ENCODE peak calls at places on chromosomes 12 and 14, in seven cellular contexts. O is psoas muscle, W is esophagus muscularis mucosa, I is PC-9, Q is upper lobe of right lung, A is Panc1, N is brain microvascular endothelial cell. K is an unnamed sample.

GRCh38 chr12:101933866-101934514 is 56.6 kb downstream of the DRAM1 start:
- DNase-seq in O (peak), W (no peak), I (no peak), Q (no peak), A (no peak), N (no peak), K (no peak)

GRCh38 chr12:114026805-114027204 is 60.7 kb upstream of the RBM19 start:
- DNase-seq in O (no peak), W (no peak), I (no peak), Q (no peak), A (no peak), N (no peak), K (no peak)

GRCh38 chr14:35342160-35343010 is 50.2 kb downstream of the PSMA6 start:
- DNase-seq in O (peak), W (no peak), I (peak), Q (no peak), A (no peak), N (no peak), K (no peak)

GRCh38 chr14:103056322-103057027 is 874 bp downstream of the CDC42BPB start:
- DNase-seq in O (peak), W (no peak), I (peak), Q (peak), A (no peak), N (peak), K (no peak)

GRCh38 chr12:41932470-41932991 is 212.1 kb downstream of the GXYLT1 start:
- DNase-seq in O (peak), W (no peak), I (no peak), Q (peak), A (no peak), N (no peak), K (no peak)

GRCh38 chr12:72330291-72330690 is 58.1 kb downstream of the TRHDE start:
- DNase-seq in O (peak), W (no peak), I (no peak), Q (no peak), A (no peak), N (peak), K (no peak)

GRCh38 chr12:43407816-43408645 is 144.0 kb downstream of the ADAMTS20 start:
- DNase-seq in O (no peak), W (no peak), I (no peak), Q (no peak), A (no peak), N (peak), K (no peak)

GRCh38 chr12:48717252-48717695 is 767 bp upstream of the CCNT1 start:
- DNase-seq in O (no peak), W (no peak), I (no peak), Q (no peak), A (peak), N (no peak), K (peak)

GRCh38 chr12:75635606-75636444 is 124.4 kb upstream of the KRR1 start:
- DNase-seq in O (no peak), W (no peak), I (no peak), Q (no peak), A (no peak), N (peak), K (no peak)

GRCh38 chr12:129325566-129325965 is 472.3 kb downstream of the GLT1D1 start:
- DNase-seq in O (no peak), W (no peak), I (no peak), Q (no peak), A (no peak), N (no peak), K (no peak)

GRCh38 chr12:93886533-93887511 is 209.6 kb downstream of the CRADD start:
- DNase-seq in O (no peak), W (peak), I (no peak), Q (no peak), A (no peak), N (peak), K (no peak)

GRCh38 chr14:94025720-94026119 is 420 bp upstream of the OTUB2 start:
- DNase-seq in O (no peak), W (no peak), I (no peak), Q (no peak), A (no peak), N (no peak), K (no peak)

GRCh38 chr14:91841065-91841464 is 26.3 kb downstream of the TC2N start:
- DNase-seq in O (no peak), W (no peak), I (no peak), Q (no peak), A (no peak), N (no peak), K (no peak)

GRCh38 chr12:104796475-104796862 is 161.6 kb downstream of the SLC41A2 start:
- DNase-seq in O (no peak), W (no peak), I (no peak), Q (no peak), A (no peak), N (no peak), K (no peak)

GRCh38 chr12:7017870-7018349 is 366 bp downstream of the LPCAT3 start:
- DNase-seq in O (no peak), W (no peak), I (no peak), Q (no peak), A (no peak), N (peak), K (no peak)

GRCh38 chr12:130876297-130876696 is 4.4 kb downstream of the RAN start:
- DNase-seq in O (no peak), W (no peak), I (no peak), Q (no peak), A (no peak), N (no peak), K (no peak)

GRCh38 chr12:84502180-84502857 is 410.3 kb downstream of the SLC6A15 start:
- DNase-seq in O (no peak), W (no peak), I (peak), Q (no peak), A (no peak), N (no peak), K (no peak)

GRCh38 chr12:109394891-109395290 is 47.2 kb downstream of the MYO1H start:
- DNase-seq in O (no peak), W (no peak), I (no peak), Q (no peak), A (no peak), N (no peak), K (no peak)

GRCh38 chr12:116528067-116528466 is 31.1 kb upstream of the MAP1LC3B2 start:
- DNase-seq in O (no peak), W (no peak), I (peak), Q (no peak), A (no peak), N (no peak), K (no peak)

GRCh38 chr14:36988568-36988967 is 183.8 kb downstream of the SLC25A21 start:
- DNase-seq in O (no peak), W (no peak), I (no peak), Q (no peak), A (no peak), N (no peak), K (no peak)

GRCh38 chr14:23376477-23377200 is at the start of gene CMTM5:
- DNase-seq in O (no peak), W (no peak), I (no peak), Q (no peak), A (no peak), N (no peak), K (no peak)

GRCh38 chr12:128531153-128531552 is 264.2 kb downstream of the TMEM132C start:
- DNase-seq in O (no peak), W (no peak), I (no peak), Q (no peak), A (no peak), N (no peak), K (no peak)

GRCh38 chr12:121992059-121992879 is 29.4 kb upstream of the BCL7A start:
- DNase-seq in O (no peak), W (no peak), I (peak), Q (peak), A (peak), N (peak), K (peak)

GRCh38 chr12:107287436-107288413 is 194.4 kb upstream of the CRY1 start:
- DNase-seq in O (no peak), W (peak), I (no peak), Q (no peak), A (no peak), N (no peak), K (no peak)

GRCh38 chr12:127260959-127261358 is 1006.0 kb upstream of the TMEM132C start:
- DNase-seq in O (no peak), W (no peak), I (no peak), Q (no peak), A (no peak), N (no peak), K (no peak)

GRCh38 chr14:102094101-102094500 is 7.3 kb upstream of the HSP90AA1 start:
- DNase-seq in O (no peak), W (no peak), I (no peak), Q (no peak), A (no peak), N (no peak), K (no peak)

GRCh38 chr12:45214071-45214470 is 1.8 kb upstream of the ANO6 start:
- DNase-seq in O (no peak), W (no peak), I (no peak), Q (no peak), A (no peak), N (no peak), K (no peak)

DNA sequence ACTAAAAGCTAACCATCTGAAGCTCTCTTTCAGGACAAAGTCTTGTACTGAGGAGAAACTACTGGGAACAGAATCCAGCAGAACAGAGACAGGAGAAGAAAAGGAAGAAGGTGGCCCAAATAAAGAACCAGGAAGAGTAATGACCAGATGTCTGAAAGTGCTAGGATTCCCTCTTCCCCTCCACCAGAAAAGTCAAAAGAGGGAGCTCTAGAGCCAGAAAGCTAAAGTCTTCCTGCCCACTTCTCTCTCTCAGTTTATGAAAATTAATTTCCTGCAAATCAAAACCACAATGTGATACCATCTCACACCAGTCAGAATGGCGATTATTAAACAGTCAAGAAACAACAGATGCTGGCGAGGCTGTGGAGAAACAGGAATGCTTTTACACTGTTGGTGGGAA is 47.2 kb downstream of the SPPL3 start:
- DNase-seq in O (no peak), W (no peak), I (no peak), Q (no peak), A (no peak), N (no peak), K (no peak)
- H3K4me3 ChIP-seq in O (no peak), W (no peak), I (no peak), Q (no peak), A (no peak), N (no peak), K (no peak)

DNA sequence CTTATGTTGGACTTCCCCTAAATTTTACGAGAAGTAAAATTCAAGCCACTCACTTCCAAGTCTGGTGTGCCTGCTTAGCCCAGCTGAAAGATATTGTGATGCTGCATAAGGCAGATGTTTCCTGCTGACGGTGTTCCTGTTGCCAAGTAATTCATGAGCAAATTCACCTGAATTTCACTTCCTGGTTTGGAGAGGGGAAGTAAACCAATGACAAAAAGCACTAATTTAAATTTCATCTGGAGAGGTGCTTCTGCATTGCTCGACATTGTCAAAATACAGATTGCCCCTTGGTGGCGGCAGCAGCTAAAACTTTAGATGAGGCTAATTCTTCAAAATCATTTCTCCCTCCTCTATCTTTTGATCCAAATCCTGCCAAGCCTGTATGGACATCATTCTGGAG is 281.1 kb downstream of the AACS start:
- DNase-seq in O (no peak), W (no peak), I (no peak), Q (no peak), A (no peak), N (no peak), K (no peak)
- TF ChIP-seq CTCF in O (no peak), W (no peak), I (peak), Q (no peak), A (peak), N (no peak), K (no peak)

GRCh38 chr12:14959126-14959440 is 2.3 kb downstream of the ARHGDIB start:
- DNase-seq in O (no peak), W (no peak), I (no peak), Q (no peak), A (no peak), N (no peak), K (no peak)

GRCh38 chr12:14958361-14959125 is 2.9 kb downstream of the ARHGDIB start:
- DNase-seq in O (no peak), W (no peak), I (no peak), Q (no peak), A (no peak), N (no peak), K (no peak)

GRCh38 chr12:14960548-14961465 is 594 bp downstream of the ARHGDIB start:
- DNase-seq in O (no peak), W (no peak), I (peak), Q (peak), A (no peak), N (no peak), K (no peak)

GRCh38 chr12:14959463-14959862 is 1.9 kb downstream of the ARHGDIB start:
- DNase-seq in O (no peak), W (no peak), I (no peak), Q (no peak), A (no peak), N (no peak), K (no peak)

DNA sequence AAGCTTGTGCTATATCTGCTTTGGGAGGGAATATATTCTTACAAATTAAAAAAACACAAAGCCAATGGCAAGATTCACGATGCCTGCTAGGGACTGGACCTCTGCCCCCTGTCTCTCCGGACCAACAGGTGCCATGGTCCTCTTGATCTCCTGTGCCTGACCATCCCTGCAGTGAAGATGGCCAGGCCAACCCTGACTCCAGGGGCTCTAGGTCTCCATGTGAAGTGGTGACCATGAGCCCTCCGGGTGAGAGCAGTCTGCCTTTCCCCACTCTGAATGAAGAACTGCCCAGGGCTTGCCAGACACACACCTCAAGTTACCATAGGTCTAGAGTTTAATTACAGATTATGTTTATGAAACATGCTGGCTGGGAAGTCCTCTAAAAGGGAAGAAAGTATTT is 1.5 kb downstream of the ARHGDIB start:
- DNase-seq in O (no peak), W (no peak), I (no peak), Q (no peak), A (no peak), N (no peak), K (no peak)
- H3K4me3 ChIP-seq in O (peak), W (peak), I (peak), Q (peak), A (no peak), N (no peak), K (peak)

DNA sequence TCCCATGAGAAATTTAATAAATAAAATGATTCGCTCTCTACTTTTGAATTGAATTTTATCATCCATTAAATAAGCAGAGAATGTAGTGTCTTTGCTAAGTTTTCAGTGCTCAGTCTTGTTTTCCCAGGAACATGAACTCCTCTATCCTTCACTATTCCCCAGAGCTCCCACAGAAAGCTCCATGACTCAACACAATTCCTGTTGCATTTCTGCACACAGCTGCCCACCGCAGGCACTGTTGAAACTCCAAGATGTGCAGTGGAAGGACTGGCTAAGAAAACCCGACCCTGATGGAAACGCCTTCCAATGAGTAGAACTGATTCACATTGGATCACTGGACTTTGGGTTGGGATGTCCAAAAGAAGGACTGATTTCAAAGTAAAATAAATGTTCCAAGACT is 202.4 kb upstream of the AMIGO2 start:
- DNase-seq in O (no peak), W (no peak), I (no peak), Q (no peak), A (no peak), N (peak), K (no peak)
- TF ChIP-seq CTCF in O (no peak), W (no peak), I (no peak), Q (no peak), A (no peak), N (no peak), K (no peak)

GRCh38 chr12:9001233-9001632 is 11.9 kb downstream of the KLRG1 start:
- DNase-seq in O (no peak), W (no peak), I (no peak), Q (no peak), A (no peak), N (no peak), K (no peak)
- H3K4me3 ChIP-seq in O (no peak), W (no peak), I (no peak), Q (no peak), A (no peak), N (no peak), K (no peak)